ENCODE peak calls at places on chromosomes 1 and 21, in seven cellular contexts. G is astrocyte of the spinal cord; Q is heart right ventricle; Y is Kasumi-1; L is activated T-cell treated with anti-CD3 and anti-CD28 coated beads, Interleukin-2, amount 50 U/mL, for 24 hours; M is GM10248; U is iPS DF 6.9. H is an unnamed sample.

GRCh38 chr1:35264861-35265260 is 3.6 kb upstream of the ZMYM4 start:
- DNase-seq in Q (no peak), Y (peak; percentile 90), L (no peak), G (peak; percentile 57), M (no peak), U (no peak), H (no peak)

GRCh38 chr1:31580891-31581603 is 4.7 kb downstream of the TINAGL1 start:
- DNase-seq in L (no peak), U (no peak), Q (no peak), Y (no peak), G (no peak), M (no peak), H (peak; percentile 51)

GRCh38 chr1:117607471-117607870 is 1.6 kb downstream of the TENT5C start:
- DNase-seq in Y (peak; percentile 79), U (no peak), Q (no peak), L (peak; percentile 51), M (no peak), G (no peak), H (no peak)

GRCh38 chr21:45296638-45297037 is 8.9 kb upstream of the POFUT2 start:
- DNase-seq in Q (no peak), G (no peak), Y (no peak), M (no peak), U (no peak), L (no peak), H (no peak)

GRCh38 chr1:184163674-184164470 is 112.3 kb downstream of the TSEN15 start:
- DNase-seq in U (no peak), Q (no peak), L (no peak), G (peak; percentile 75), M (peak; percentile 68), Y (peak; percentile 43), H (no peak)

GRCh38 chr1:155717041-155717440 is 28.1 kb downstream of the DAP3 start:
- DNase-seq in Y (no peak), L (no peak), G (no peak), U (no peak), Q (no peak), M (peak; percentile 51), H (no peak)

GRCh38 chr1:109240158-109241152 is 8.9 kb upstream of the CELSR2 start:
- DNase-seq in U (no peak), M (no peak), Y (peak; percentile 18), L (peak; percentile 56), Q (peak; percentile 82), G (peak; percentile 78), H (peak; percentile 65)

GRCh38 chr1:201255470-201256362 is 27.6 kb upstream of the PKP1 start:
- DNase-seq in L (no peak), Q (no peak), Y (no peak), M (no peak), G (no peak), U (no peak), H (no peak)

GRCh38 chr1:54069792-54070548 is 16.6 kb downstream of the TCEANC2 start:
- DNase-seq in G (peak; percentile 69), M (peak; percentile 65), Q (no peak), U (no peak), Y (peak; percentile 86), L (no peak), H (no peak)

GRCh38 chr1:111133863-111134262 is 6.0 kb downstream of the DRAM2 start:
- DNase-seq in G (no peak), L (no peak), Q (no peak), Y (peak; percentile 18), M (no peak), U (no peak), H (no peak)

GRCh38 chr1:13863701-13864100 is 163.7 kb downstream of the PRDM2 start:
- DNase-seq in U (no peak), Q (no peak), Y (no peak), M (no peak), G (no peak), L (no peak), H (no peak)

GRCh38 chr1:9346566-9346965 is 53.9 kb downstream of the SPSB1 start:
- DNase-seq in U (no peak), M (no peak), L (no peak), Y (no peak), Q (no peak), G (no peak), H (no peak)

GRCh38 chr1:151993084-151993733 is 450 bp downstream of the S100A10 start:
- DNase-seq in L (peak; percentile 69), M (peak; percentile 46), Y (no peak), G (no peak), Q (peak; percentile 50), U (no peak), H (no peak)

GRCh38 chr1:162310337-162310736 is 66.3 kb downstream of the SPATA46 start:
- DNase-seq in Q (no peak), M (no peak), U (no peak), L (no peak), G (peak; percentile 43), Y (no peak), H (no peak)

GRCh38 chr21:26814374-26814773 is 30.8 kb downstream of the ADAMTS1 start:
- DNase-seq in M (no peak), Y (no peak), G (no peak), Q (no peak), L (no peak), U (no peak), H (no peak)

GRCh38 chr1:174747613-174748012 is 252.1 kb upstream of the CACYBP start:
- DNase-seq in Y (no peak), G (no peak), Q (no peak), M (no peak), U (no peak), L (no peak), H (no peak)

GRCh38 chr1:154546264-154547043 is 12.0 kb downstream of the UBE2Q1 start:
- DNase-seq in U (peak; percentile 61), L (peak; percentile 68), M (peak; percentile 82), G (peak; percentile 48), Q (peak; percentile 51), Y (peak; percentile 74), H (no peak)

GRCh38 chr1:245679796-245680195 is 525.0 kb downstream of the KIF26B start:
- DNase-seq in Q (no peak), M (no peak), G (no peak), Y (peak; percentile 87), U (no peak), L (no peak), H (no peak)